ENCODE peak calls at places on chromosomes 7 and 10, in five cellular contexts. S is psoas muscle, Y is NCI-H146, F is neuronal stem cell, V is EL. M is an unnamed sample.

GRCh38 chr10:86363184-86363832 is 3.3 kb downstream of the GRID1 start:
- DNase-seq in F (peak), S (no peak), V (no peak), Y (peak), M (no peak)

GRCh38 chr10:96512997-96513685 is 585 bp downstream of the TLL2 start:
- DNase-seq in F (no peak), Y (no peak), S (no peak), V (peak), M (no peak)

GRCh38 chr10:93468532-93469213 is 13.5 kb downstream of the MYOF start:
- DNase-seq in V (peak), Y (no peak), S (peak), F (no peak), M (no peak)

GRCh38 chr10:119119400-119119799 is 15.5 kb downstream of the DENND10 start:
- DNase-seq in F (no peak), S (no peak), Y (no peak), V (no peak), M (no peak)

GRCh38 chr7:139441961-139442360 is 41.5 kb downstream of the KLRG2 start:
- DNase-seq in V (no peak), F (no peak), Y (no peak), S (no peak), M (no peak)

GRCh38 chr7:111903797-111904196 is 302.4 kb downstream of the DOCK4 start:
- DNase-seq in V (peak), S (no peak), F (no peak), Y (no peak), M (no peak)

GRCh38 chr10:110311357-110311949 is 6.7 kb upstream of the SMNDC1 start:
- DNase-seq in V (peak), S (no peak), Y (peak), F (peak), M (no peak)

GRCh38 chr7:71308105-71308504 is 176.2 kb downstream of the GALNT17 start:
- DNase-seq in F (peak), S (peak), V (no peak), Y (no peak), M (peak)

GRCh38 chr10:30052062-30052461 is 7.3 kb downstream of the JCAD start:
- DNase-seq in S (no peak), F (no peak), V (peak), Y (no peak), M (no peak)

GRCh38 chr10:101122270-101123084 is 8.6 kb upstream of the TLX1 start:
- DNase-seq in V (no peak), S (no peak), Y (no peak), F (no peak), M (no peak)

GRCh38 chr10:110717830-110718595 is 73.9 kb downstream of the RBM20 start:
- DNase-seq in Y (no peak), V (no peak), S (no peak), F (no peak), M (no peak)

GRCh38 chr10:60149003-60149402 is 240.7 kb downstream of the ANK3 start:
- DNase-seq in S (no peak), Y (no peak), V (no peak), F (no peak), M (no peak)

GRCh38 chr10:3723706-3724225 is 61.2 kb downstream of the KLF6 start:
- DNase-seq in Y (no peak), V (peak), S (no peak), F (no peak), M (peak)

GRCh38 chr10:130992802-130993523 is 318.6 kb downstream of the TCERG1L start:
- DNase-seq in F (no peak), Y (no peak), S (no peak), V (no peak), M (no peak)

GRCh38 chr7:2575733-2576350 is 17.1 kb downstream of the IQCE start:
- DNase-seq in F (no peak), S (no peak), Y (no peak), V (no peak), M (no peak)

GRCh38 chr7:87816389-87816788 is 59.8 kb downstream of the SLC25A40 start:
- DNase-seq in V (no peak), S (no peak), Y (peak), F (no peak), M (no peak)

GRCh38 chr7:322708-323111 is 32.7 kb downstream of the FOXL3 start:
- DNase-seq in V (no peak), S (no peak), F (no peak), Y (no peak), M (no peak)

GRCh38 chr7:47942132-47942531 is 6.1 kb downstream of the PKD1L1 start:
- DNase-seq in V (no peak), S (no peak), Y (no peak), F (no peak), M (no peak)

GRCh38 chr10:118915161-118915560 is 114.4 kb upstream of the NANOS1 start:
- DNase-seq in V (no peak), S (no peak), F (no peak), Y (no peak), M (no peak)

GRCh38 chr7:33892945-33893344 is 12.4 kb upstream of the BMPER start:
- DNase-seq in Y (no peak), V (no peak), S (no peak), F (no peak), M (no peak)

GRCh38 chr10:71963756-71964668 is at the start of gene CHST3:
- DNase-seq in Y (peak), S (peak), F (peak), V (peak), M (no peak)